ENCODE peak calls at places on chromosomes 13 and 19, in seven cellular contexts. T, E, W, U, L, D and Q are unnamed samples.
A peak's percentile ranks its signal among the peaks of the same experiment; 100 is the strongest.

GRCh38 chr19:1747285-1748114 is 5.8 kb upstream of the ONECUT3 start:
- ATAC-seq in L (no peak), D (peak; percentile 39), E (peak; percentile 18), U (no peak), T (peak; percentile 77), W (peak; percentile 71), Q (no peak)

GRCh38 chr19:32097620-32098019 is 247.8 kb upstream of the ZNF507 start:
- ATAC-seq in W (no peak), E (no peak), U (no peak), L (no peak), D (no peak), T (no peak), Q (no peak)

GRCh38 chr19:15166700-15167099 is 34.1 kb downstream of the NOTCH3 start:
- ATAC-seq in U (no peak), T (no peak), W (no peak), E (no peak), L (no peak), D (no peak), Q (no peak)

GRCh38 chr13:110769097-110769496 is 55.6 kb downstream of the ING1 start:
- ATAC-seq in E (no peak), T (no peak), D (no peak), U (no peak), L (no peak), W (no peak), Q (no peak)

GRCh38 chr19:39428309-39429112 is 7.2 kb downstream of the RPS16 start:
- ATAC-seq in L (peak; percentile 21), W (no peak), D (peak; percentile 75), U (peak; percentile 82), T (peak; percentile 64), E (peak; percentile 80), Q (peak; percentile 86)

GRCh38 chr13:36530050-36530789 is 97.9 kb downstream of the CCNA1 start:
- ATAC-seq in E (no peak), U (no peak), D (no peak), T (no peak), W (no peak), L (no peak), Q (peak; percentile 36)

GRCh38 chr13:50611117-50611781 is 232.2 kb downstream of the DLEU7 start:
- ATAC-seq in E (no peak), L (no peak), D (no peak), U (no peak), T (no peak), W (no peak), Q (no peak)

GRCh38 chr13:100473493-100474044 is 115.0 kb downstream of the GGACT start:
- ATAC-seq in W (no peak), D (no peak), T (no peak), E (no peak), U (no peak), L (no peak), Q (no peak)

GRCh38 chr13:99057310-99057975 is 79.6 kb upstream of the DOCK9 start:
- ATAC-seq in U (no peak), T (no peak), L (peak; percentile 45), E (no peak), D (peak; percentile 47), W (no peak), Q (peak; percentile 73)

GRCh38 chr13:32472194-32472621 is 44.3 kb upstream of the N4BP2L1 start:
- ATAC-seq in E (no peak), L (peak; percentile 15), W (peak; percentile 89), U (no peak), T (no peak), D (no peak), Q (no peak)

GRCh38 chr19:23784274-23784673 is 25.6 kb upstream of the ZNF681 start:
- ATAC-seq in L (no peak), W (no peak), T (no peak), U (no peak), D (no peak), E (no peak), Q (no peak)

GRCh38 chr19:13187419-13187818 is 37.2 kb downstream of the IER2 start:
- ATAC-seq in T (no peak), U (no peak), D (no peak), E (no peak), W (no peak), L (no peak), Q (no peak)

GRCh38 chr19:13195678-13196077 is 45.5 kb downstream of the IER2 start:
- ATAC-seq in T (peak; percentile 70), E (peak; percentile 78), U (no peak), W (peak; percentile 88), D (peak; percentile 85), L (no peak), Q (no peak)

GRCh38 chr19:13189600-13189999 is 39.4 kb downstream of the IER2 start:
- ATAC-seq in U (no peak), L (no peak), E (peak; percentile 43), T (no peak), D (no peak), W (peak; percentile 75), Q (no peak)

GRCh38 chr19:13190781-13191540 is 40.8 kb downstream of the IER2 start:
- ATAC-seq in D (peak; percentile 29), L (no peak), U (peak; percentile 12), W (no peak), T (peak; percentile 33), E (peak; percentile 74), Q (no peak)
- TF ChIP-seq POLR2A in D (no peak), L (no peak), U (no peak), W (no peak), T (no peak), E (no peak), Q (no peak)

GRCh38 chr13:46166947-46167610 is 14.9 kb downstream of the LCP1 start:
- ATAC-seq in E (no peak), T (no peak), L (no peak), U (no peak), D (no peak), W (peak; percentile 0), Q (no peak)
- TF ChIP-seq CTCF in E (no peak), T (no peak), L (no peak), U (no peak), D (no peak), W (no peak), Q (no peak)

DNA sequence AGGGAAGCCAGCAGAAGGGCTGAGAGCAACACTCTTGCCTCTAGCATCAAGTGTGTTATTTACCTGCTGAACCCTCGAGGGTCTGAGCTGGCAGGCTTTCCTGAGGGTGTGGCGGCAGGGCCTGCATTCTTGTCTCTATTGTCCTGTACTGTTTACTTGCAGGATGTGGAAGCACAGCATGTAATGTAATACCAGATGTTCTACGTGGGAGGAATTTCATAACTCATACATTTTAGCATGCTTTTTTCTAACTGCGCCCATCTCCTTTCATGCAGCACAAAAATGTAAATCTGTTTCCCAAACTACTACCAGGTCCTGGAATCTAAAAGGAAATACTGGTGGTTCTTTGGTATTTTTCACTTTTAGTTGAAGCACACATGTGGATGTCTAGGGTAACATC is 153.1 kb downstream of the RGCC start:
- ATAC-seq in D (peak; percentile 49), T (no peak), U (peak; percentile 41), L (peak; percentile 24), E (no peak), W (no peak), Q (no peak)
- H3K4me1 ChIP-seq in D (peaks cover 8% of the 10 kb centered on the region), T (peaks cover 35% of the 10 kb centered on the region), U (peaks cover 23% of the 10 kb centered on the region), L (peaks cover 16% of the 10 kb centered on the region), E (peaks cover 58% of the 10 kb centered on the region), W (no peaks in the 10 kb centered on the region), Q (peaks cover 11% of the 10 kb centered on the region)

GRCh38 chr13:112587767-112588489 is at the start of gene TUBGCP3:
- ATAC-seq in W (peak; percentile 87), D (peak; percentile 91), T (peak; percentile 87), U (peak; percentile 97), E (peak; percentile 93), L (peak; percentile 90), Q (peak; percentile 90)
- TF ChIP-seq POLR2A in W (peak; percentile 90), D (peak; percentile 89), T (peak; percentile 58), U (no peak), E (peak; percentile 63), L (peak; percentile 11), Q (peak; percentile 44)